ENCODE peak calls at places on chromosomes 11 and 22, in six cellular contexts. One of them, this sample, is unnamed.

GRCh38 chr22:42926768-42927167 is 69.7 kb upstream of the ARFGAP3 start:
- DNase-seq in NCI-H2081: no peak
- DNase-seq in globus pallidus: no peak
- DNase-seq in NCI-H2171 treated with DMSO at 0.1 percent for 48 hours: no peak
- DNase-seq in dermis blood vessel endothelial cell: no peak
- DNase-seq in left ventricle myocardium superior: no peak
- DNase-seq in this sample: no peak

GRCh38 chr11:74978041-74978440 is 10.7 kb upstream of the NEU3 start:
- DNase-seq in globus pallidus: no peak
- DNase-seq in NCI-H2081: no peak
- DNase-seq in dermis blood vessel endothelial cell: peak
- DNase-seq in NCI-H2171 treated with DMSO at 0.1 percent for 48 hours: no peak
- DNase-seq in left ventricle myocardium superior: no peak
- DNase-seq in this sample: no peak

GRCh38 chr11:61725632-61726280 is 26.7 kb upstream of the MYRF start:
- DNase-seq in NCI-H2081: no peak
- DNase-seq in NCI-H2171 treated with DMSO at 0.1 percent for 48 hours: no peak
- DNase-seq in dermis blood vessel endothelial cell: peak
- DNase-seq in left ventricle myocardium superior: no peak
- DNase-seq in globus pallidus: no peak
- DNase-seq in this sample: no peak

GRCh38 chr11:12372111-12372510 is 5.3 kb upstream of the PARVA start:
- DNase-seq in globus pallidus: no peak
- DNase-seq in NCI-H2171 treated with DMSO at 0.1 percent for 48 hours: no peak
- DNase-seq in left ventricle myocardium superior: no peak
- DNase-seq in NCI-H2081: no peak
- DNase-seq in dermis blood vessel endothelial cell: no peak
- DNase-seq in this sample: no peak

GRCh38 chr11:104003491-104003890 is 32.9 kb upstream of the DDI1 start:
- DNase-seq in NCI-H2171 treated with DMSO at 0.1 percent for 48 hours: no peak
- DNase-seq in globus pallidus: no peak
- DNase-seq in dermis blood vessel endothelial cell: no peak
- DNase-seq in left ventricle myocardium superior: no peak
- DNase-seq in NCI-H2081: no peak
- DNase-seq in this sample: no peak

GRCh38 chr11:63248966-63249365 is 5.6 kb upstream of the SLC22A25 start:
- DNase-seq in NCI-H2081: no peak
- DNase-seq in globus pallidus: no peak
- DNase-seq in dermis blood vessel endothelial cell: no peak
- DNase-seq in NCI-H2171 treated with DMSO at 0.1 percent for 48 hours: no peak
- DNase-seq in left ventricle myocardium superior: no peak
- DNase-seq in this sample: no peak

GRCh38 chr11:132453411-132453810 is 1078.9 kb downstream of the OPCML start:
- DNase-seq in NCI-H2171 treated with DMSO at 0.1 percent for 48 hours: no peak
- DNase-seq in globus pallidus: no peak
- DNase-seq in left ventricle myocardium superior: no peak
- DNase-seq in dermis blood vessel endothelial cell: no peak
- DNase-seq in NCI-H2081: no peak
- DNase-seq in this sample: no peak

GRCh38 chr11:83008581-83008923 is 63.1 kb downstream of the RAB30 start:
- DNase-seq in NCI-H2081: no peak
- DNase-seq in left ventricle myocardium superior: no peak
- DNase-seq in dermis blood vessel endothelial cell: no peak
- DNase-seq in NCI-H2171 treated with DMSO at 0.1 percent for 48 hours: no peak
- DNase-seq in globus pallidus: no peak
- DNase-seq in this sample: no peak

GRCh38 chr22:23613193-23613973 is 18.7 kb downstream of the DRICH1 start:
- DNase-seq in globus pallidus: no peak
- DNase-seq in NCI-H2171 treated with DMSO at 0.1 percent for 48 hours: no peak
- DNase-seq in left ventricle myocardium superior: no peak
- DNase-seq in NCI-H2081: no peak
- DNase-seq in dermis blood vessel endothelial cell: no peak
- DNase-seq in this sample: no peak

GRCh38 chr22:39457047-39457545 is 284 bp downstream of the MGAT3 start:
- DNase-seq in left ventricle myocardium superior: no peak
- DNase-seq in NCI-H2081: no peak
- DNase-seq in NCI-H2171 treated with DMSO at 0.1 percent for 48 hours: no peak
- DNase-seq in dermis blood vessel endothelial cell: no peak
- DNase-seq in globus pallidus: no peak
- DNase-seq in this sample: no peak

GRCh38 chr11:35632301-35632700 is 14.0 kb downstream of the FJX1 start:
- DNase-seq in dermis blood vessel endothelial cell: peak
- DNase-seq in globus pallidus: no peak
- DNase-seq in NCI-H2171 treated with DMSO at 0.1 percent for 48 hours: peak
- DNase-seq in NCI-H2081: no peak
- DNase-seq in left ventricle myocardium superior: no peak
- DNase-seq in this sample: no peak

GRCh38 chr22:38796262-38796957 is 2.5 kb upstream of the DNAL4 start:
- DNase-seq in left ventricle myocardium superior: no peak
- DNase-seq in NCI-H2081: no peak
- DNase-seq in dermis blood vessel endothelial cell: no peak
- DNase-seq in globus pallidus: no peak
- DNase-seq in NCI-H2171 treated with DMSO at 0.1 percent for 48 hours: no peak
- DNase-seq in this sample: no peak

GRCh38 chr22:30649430-30650007 is 13.9 kb downstream of the SLC35E4 start:
- DNase-seq in dermis blood vessel endothelial cell: peak
- DNase-seq in NCI-H2171 treated with DMSO at 0.1 percent for 48 hours: no peak
- DNase-seq in globus pallidus: no peak
- DNase-seq in NCI-H2081: no peak
- DNase-seq in left ventricle myocardium superior: no peak
- DNase-seq in this sample: no peak

GRCh38 chr22:45546333-45547015 is 43.8 kb downstream of the FBLN1 start:
- DNase-seq in dermis blood vessel endothelial cell: no peak
- DNase-seq in NCI-H2081: no peak
- DNase-seq in left ventricle myocardium superior: no peak
- DNase-seq in globus pallidus: no peak
- DNase-seq in NCI-H2171 treated with DMSO at 0.1 percent for 48 hours: no peak
- DNase-seq in this sample: no peak

GRCh38 chr11:71138737-71139425 is 113.5 kb downstream of the SHANK2 start:
- DNase-seq in left ventricle myocardium superior: no peak
- DNase-seq in globus pallidus: peak
- DNase-seq in dermis blood vessel endothelial cell: no peak
- DNase-seq in NCI-H2081: no peak
- DNase-seq in NCI-H2171 treated with DMSO at 0.1 percent for 48 hours: no peak
- DNase-seq in this sample: no peak

GRCh38 chr11:27699242-27699925 is 871 bp downstream of the BDNF start:
- DNase-seq in NCI-H2081: no peak
- DNase-seq in globus pallidus: no peak
- DNase-seq in NCI-H2171 treated with DMSO at 0.1 percent for 48 hours: no peak
- DNase-seq in dermis blood vessel endothelial cell: peak
- DNase-seq in left ventricle myocardium superior: no peak
- DNase-seq in this sample: no peak

GRCh38 chr22:44932493-44932892 is 77.3 kb downstream of the PHF21B start:
- DNase-seq in left ventricle myocardium superior: peak
- DNase-seq in globus pallidus: no peak
- DNase-seq in NCI-H2171 treated with DMSO at 0.1 percent for 48 hours: no peak
- DNase-seq in dermis blood vessel endothelial cell: no peak
- DNase-seq in NCI-H2081: no peak
- DNase-seq in this sample: no peak

GRCh38 chr11:43367382-43368178 is 8.9 kb downstream of the TTC17 start:
- DNase-seq in globus pallidus: no peak
- DNase-seq in NCI-H2171 treated with DMSO at 0.1 percent for 48 hours: no peak
- DNase-seq in dermis blood vessel endothelial cell: no peak
- DNase-seq in left ventricle myocardium superior: no peak
- DNase-seq in NCI-H2081: no peak
- DNase-seq in this sample: no peak

GRCh38 chr22:27918351-27919221 is 470 bp downstream of the PITPNB start:
- DNase-seq in NCI-H2171 treated with DMSO at 0.1 percent for 48 hours: peak
- DNase-seq in globus pallidus: peak
- DNase-seq in dermis blood vessel endothelial cell: peak
- DNase-seq in left ventricle myocardium superior: peak
- DNase-seq in NCI-H2081: peak
- DNase-seq in this sample: peak

GRCh38 chr11:120303004-120303637 is 22.0 kb upstream of the TLCD5 start:
- DNase-seq in globus pallidus: peak
- DNase-seq in NCI-H2171 treated with DMSO at 0.1 percent for 48 hours: peak
- DNase-seq in NCI-H2081: peak
- DNase-seq in left ventricle myocardium superior: peak
- DNase-seq in dermis blood vessel endothelial cell: peak
- DNase-seq in this sample: peak

GRCh38 chr11:114317738-114318137 is 21.5 kb downstream of the NNMT start:
- DNase-seq in globus pallidus: no peak
- DNase-seq in NCI-H2081: peak
- DNase-seq in NCI-H2171 treated with DMSO at 0.1 percent for 48 hours: no peak
- DNase-seq in dermis blood vessel endothelial cell: peak
- DNase-seq in left ventricle myocardium superior: peak
- DNase-seq in this sample: no peak

GRCh38 chr11:134644489-134645456 is 232.7 kb upstream of the B3GAT1 start:
- DNase-seq in left ventricle myocardium superior: no peak
- DNase-seq in NCI-H2171 treated with DMSO at 0.1 percent for 48 hours: peak
- DNase-seq in dermis blood vessel endothelial cell: no peak
- DNase-seq in globus pallidus: no peak
- DNase-seq in NCI-H2081: no peak
- DNase-seq in this sample: no peak

GRCh38 chr11:10407055-10407454 is 48.0 kb upstream of the AMPD3 start:
- DNase-seq in dermis blood vessel endothelial cell: peak
- DNase-seq in left ventricle myocardium superior: no peak
- DNase-seq in globus pallidus: no peak
- DNase-seq in NCI-H2081: no peak
- DNase-seq in NCI-H2171 treated with DMSO at 0.1 percent for 48 hours: no peak
- DNase-seq in this sample: no peak

GRCh38 chr11:112302226-112302868 is 41.7 kb upstream of the PLET1 start:
- DNase-seq in NCI-H2081: no peak
- DNase-seq in left ventricle myocardium superior: no peak
- DNase-seq in globus pallidus: no peak
- DNase-seq in NCI-H2171 treated with DMSO at 0.1 percent for 48 hours: no peak
- DNase-seq in dermis blood vessel endothelial cell: no peak
- DNase-seq in this sample: no peak

This sample was measured in smooth muscle cell of the brain vasculature.